ENCODE peak calls at places on chromosome 5, in eight cellular contexts. H, Z, R, K, X, V, C and J are unnamed samples.

GRCh38 chr5:171496431-171496830 is 77.0 kb downstream of the FGF18 start:
- DNase-seq in H (no peak), Z (no peak), R (no peak), K (no peak), X (no peak), V (no peak), C (no peak), J (no peak)

GRCh38 chr5:115419794-115420585 is 123.5 kb upstream of the CCDC112 start:
- DNase-seq in H (peak; percentile 61), Z (no peak), R (peak; percentile 46), K (peak; percentile 96), X (peak; percentile 96), V (peak; percentile 93), C (no peak), J (no peak)

GRCh38 chr5:171450423-171451246 is 31.2 kb downstream of the FGF18 start:
- DNase-seq in H (peak; percentile 80), Z (no peak), R (peak; percentile 58), K (peak; percentile 86), X (peak; percentile 70), V (peak; percentile 90), C (no peak), J (no peak)

GRCh38 chr5:91359957-91360609 is 23.0 kb downstream of the ARRDC3 start:
- DNase-seq in H (no peak), Z (no peak), R (no peak), K (no peak), X (peak; percentile 84), V (peak; percentile 69), C (no peak), J (no peak)

GRCh38 chr5:144487761-144488160 is 317.1 kb downstream of the KCTD16 start:
- DNase-seq in H (no peak), Z (no peak), R (no peak), K (no peak), X (no peak), V (no peak), C (no peak), J (no peak)

GRCh38 chr5:144309265-144309664 is 138.6 kb downstream of the KCTD16 start:
- DNase-seq in H (peak; percentile 6), Z (no peak), R (no peak), K (no peak), X (peak; percentile 51), V (peak; percentile 64), C (no peak), J (no peak)

GRCh38 chr5:152349683-152350526 is 55.2 kb downstream of the NMUR2 start:
- DNase-seq in H (peak; percentile 10), Z (peak; percentile 30), R (no peak), K (peak; percentile 42), X (peak; percentile 34), V (peak; percentile 61), C (peak; percentile 60), J (no peak)

GRCh38 chr5:83750759-83751158 is 30.1 kb upstream of the HAPLN1 start:
- DNase-seq in H (no peak), Z (no peak), R (no peak), K (no peak), X (no peak), V (no peak), C (no peak), J (no peak)

GRCh38 chr5:62046191-62046590 is 259.8 kb upstream of the KIF2A start:
- DNase-seq in H (no peak), Z (no peak), R (no peak), K (no peak), X (no peak), V (no peak), C (no peak), J (no peak)

GRCh38 chr5:17398439-17398838 is 99.6 kb upstream of the TAF11L2 start:
- DNase-seq in H (peak; percentile 74), Z (no peak), R (peak; percentile 50), K (peak; percentile 94), X (peak; percentile 93), V (peak; percentile 92), C (no peak), J (no peak)

GRCh38 chr5:62779010-62779422 is 200.4 kb downstream of the LRRC70 start:
- DNase-seq in H (peak; percentile 59), Z (peak; percentile 38), R (peak; percentile 53), K (peak; percentile 77), X (peak; percentile 48), V (peak; percentile 68), C (peak; percentile 33), J (no peak)

GRCh38 chr5:664343-664993 is 28.7 kb downstream of the TPPP start:
- DNase-seq in H (no peak), Z (no peak), R (no peak), K (no peak), X (no peak), V (no peak), C (no peak), J (peak; percentile 79)

GRCh38 chr5:170769236-170769635 is 14.3 kb upstream of the GABRP start:
- DNase-seq in H (no peak), Z (no peak), R (no peak), K (no peak), X (no peak), V (no peak), C (no peak), J (no peak)

GRCh38 chr5:15441433-15442182 is 58.4 kb upstream of the FBXL7 start:
- DNase-seq in H (no peak), Z (no peak), R (no peak), K (no peak), X (no peak), V (no peak), C (no peak), J (no peak)

GRCh38 chr5:73282923-73283322 is 109.9 kb downstream of the TMEM174 start:
- DNase-seq in H (no peak), Z (no peak), R (no peak), K (no peak), X (no peak), V (no peak), C (no peak), J (no peak)

GRCh38 chr5:142713151-142713706 is 27.3 kb upstream of the FGF1 start:
- DNase-seq in H (peak; percentile 85), Z (peak; percentile 89), R (peak; percentile 79), K (peak; percentile 89), X (peak; percentile 72), V (peak; percentile 94), C (peak; percentile 85), J (peak; percentile 90)

GRCh38 chr5:95969646-95970358 is 8.2 kb upstream of the ELL2 start:
- DNase-seq in H (no peak), Z (no peak), R (no peak), K (peak; percentile 10), X (peak; percentile 93), V (no peak), C (no peak), J (no peak)

GRCh38 chr5:144219869-144220268 is 49.2 kb downstream of the KCTD16 start:
- DNase-seq in H (no peak), Z (no peak), R (no peak), K (no peak), X (no peak), V (no peak), C (no peak), J (no peak)

GRCh38 chr5:34022131-34022705 is 14.4 kb upstream of the AMACR start:
- DNase-seq in H (no peak), Z (peak; percentile 93), R (no peak), K (peak; percentile 57), X (peak; percentile 61), V (peak; percentile 50), C (no peak), J (no peak)

GRCh38 chr5:172395483-172395882 is 58.8 kb downstream of the SH3PXD2B start:
- DNase-seq in H (no peak), Z (peak; percentile 32), R (no peak), K (peak; percentile 59), X (peak; percentile 80), V (no peak), C (no peak), J (no peak)

GRCh38 chr5:73654171-73654811 is 28.3 kb downstream of the ARHGEF28 start:
- DNase-seq in H (no peak), Z (no peak), R (no peak), K (peak; percentile 93), X (peak; percentile 78), V (peak; percentile 23), C (no peak), J (no peak)

GRCh38 chr5:89279458-89280036 is 396.6 kb upstream of the MEF2C start:
- DNase-seq in H (no peak), Z (no peak), R (no peak), K (no peak), X (no peak), V (peak; percentile 20), C (no peak), J (no peak)

GRCh38 chr5:89343666-89344065 is 460.7 kb upstream of the MEF2C start:
- DNase-seq in H (no peak), Z (peak; percentile 19), R (no peak), K (no peak), X (peak; percentile 8), V (peak; percentile 1), C (peak; percentile 12), J (no peak)

GRCh38 chr5:179615203-179615602 is 8.3 kb downstream of the HNRNPH1 start:
- DNase-seq in H (no peak), Z (no peak), R (no peak), K (peak; percentile 32), X (no peak), V (no peak), C (no peak), J (peak; percentile 21)

GRCh38 chr5:176784218-176785165 is 25.9 kb upstream of the UNC5A start:
- DNase-seq in H (peak; percentile 91), Z (no peak), R (no peak), K (peak; percentile 90), X (peak; percentile 93), V (peak; percentile 20), C (no peak), J (no peak)

GRCh38 chr5:26482817-26483375 is 555.5 kb downstream of the CDH9 start:
- DNase-seq in H (peak; percentile 79), Z (peak; percentile 0), R (no peak), K (peak; percentile 38), X (peak; percentile 30), V (peak; percentile 42), C (peak; percentile 52), J (no peak)

GRCh38 chr5:107646418-107646817 is 24.3 kb downstream of the EFNA5 start:
- DNase-seq in H (no peak), Z (no peak), R (no peak), K (no peak), X (no peak), V (no peak), C (no peak), J (no peak)

GRCh38 chr5:135697251-135697958 is 118.6 kb upstream of the CXCL14 start:
- DNase-seq in H (no peak), Z (no peak), R (no peak), K (no peak), X (no peak), V (no peak), C (no peak), J (no peak)

GRCh38 chr5:148844433-148845279 is 18.2 kb downstream of the ADRB2 start:
- DNase-seq in H (no peak), Z (peak; percentile 27), R (no peak), K (peak; percentile 31), X (no peak), V (no peak), C (no peak), J (no peak)

GRCh38 chr5:95846554-95847260 is 24.2 kb upstream of the GLRX start:
- DNase-seq in H (peak; percentile 78), Z (peak; percentile 74), R (peak; percentile 41), K (peak; percentile 79), X (peak; percentile 85), V (peak; percentile 86), C (peak; percentile 27), J (no peak)

GRCh38 chr5:177440990-177441780 is 5.4 kb upstream of the PRR7 start:
- DNase-seq in H (no peak), Z (no peak), R (no peak), K (no peak), X (no peak), V (no peak), C (no peak), J (no peak)

GRCh38 chr5:119343766-119344165 is 12.1 kb upstream of the TNFAIP8 start:
- DNase-seq in H (no peak), Z (peak; percentile 80), R (no peak), K (no peak), X (peak; percentile 56), V (no peak), C (no peak), J (no peak)

GRCh38 chr5:45372629-45373028 is 323.6 kb downstream of the HCN1 start:
- DNase-seq in H (no peak), Z (no peak), R (no peak), K (no peak), X (no peak), V (no peak), C (no peak), J (no peak)

GRCh38 chr5:91151947-91152346 is 231.2 kb downstream of the ARRDC3 start:
- DNase-seq in H (peak; percentile 77), Z (no peak), R (peak; percentile 75), K (peak; percentile 68), X (peak; percentile 100), V (peak; percentile 94), C (no peak), J (peak; percentile 70)